ENCODE peak calls at places on chromosomes 6 and 20, in eight cellular contexts. V is fibroblast of lung; T is NCI-H2029; U is T-helper 9 cell; C is SIG-M5; D is CD8-positive, alpha-beta T cell; H is cerebellum; Q is CMK. R is an unnamed sample.

GRCh38 chr6:128271527-128271926 is 248.9 kb downstream of the PTPRK start:
- DNase-seq in H (no peak), U (no peak), V (peak), C (no peak), Q (no peak), T (no peak), D (no peak), R (no peak)

GRCh38 chr6:161242779-161243693 is 30.8 kb downstream of the AGPAT4 start:
- DNase-seq in U (no peak), V (peak), T (no peak), Q (no peak), C (peak), H (peak), D (peak), R (no peak)

GRCh38 chr20:2873747-2874041 is 413 bp downstream of the PTPRA start:
- DNase-seq in V (no peak), T (no peak), Q (peak), U (peak), H (no peak), C (no peak), D (peak), R (peak)

GRCh38 chr6:95292011-95292410 is 285.3 kb upstream of the MANEA start:
- DNase-seq in U (no peak), C (no peak), Q (no peak), V (no peak), H (no peak), D (no peak), T (no peak), R (no peak)

GRCh38 chr6:88443554-88443953 is 277.4 kb upstream of the CNR1 start:
- DNase-seq in C (no peak), T (no peak), D (no peak), Q (no peak), V (no peak), H (no peak), U (no peak), R (no peak)

GRCh38 chr6:24778878-24779277 is 4.1 kb downstream of the GMNN start:
- DNase-seq in D (no peak), T (no peak), C (no peak), Q (no peak), H (no peak), V (no peak), U (no peak), R (no peak)

GRCh38 chr6:56144538-56145324 is 102.6 kb downstream of the COL21A1 start:
- DNase-seq in V (peak), H (no peak), T (no peak), D (no peak), C (no peak), Q (no peak), U (no peak), R (no peak)

GRCh38 chr6:111737065-111737521 is 131.4 kb upstream of the TRAF3IP2 start:
- DNase-seq in H (no peak), Q (no peak), D (no peak), C (no peak), V (peak), T (peak), U (no peak), R (no peak)

GRCh38 chr20:44646023-44646640 is 5.4 kb downstream of the ADA start:
- DNase-seq in V (peak), D (peak), U (no peak), C (peak), Q (no peak), T (peak), H (no peak), R (no peak)

GRCh38 chr6:134105903-134106302 is 53.5 kb upstream of the SLC2A12 start:
- DNase-seq in T (no peak), D (no peak), H (no peak), Q (no peak), U (no peak), C (no peak), V (no peak), R (no peak)

GRCh38 chr6:3766219-3766618 is 14.7 kb upstream of the PXDC1 start:
- DNase-seq in H (no peak), T (no peak), U (no peak), D (no peak), C (no peak), V (peak), Q (no peak), R (no peak)

GRCh38 chr20:59004493-59004762 is 2.6 kb downstream of the CTSZ start:
- DNase-seq in V (no peak), D (no peak), Q (no peak), T (no peak), H (peak), U (peak), C (no peak), R (no peak)

GRCh38 chr6:146546440-146546839 is 2.8 kb downstream of the RAB32 start:
- DNase-seq in H (no peak), C (no peak), U (no peak), V (peak), Q (no peak), T (no peak), D (no peak), R (no peak)

GRCh38 chr20:16368645-16369292 is 204.5 kb downstream of the KIF16B start:
- DNase-seq in V (peak), H (no peak), C (no peak), T (no peak), D (no peak), Q (no peak), U (no peak), R (no peak)

GRCh38 chr6:25180630-25181375 is 98.4 kb upstream of the CARMIL1 start:
- DNase-seq in Q (no peak), D (no peak), C (no peak), T (no peak), H (no peak), U (no peak), V (no peak), R (no peak)

GRCh38 chr6:3311798-3312197 is 53.1 kb downstream of the PSMG4 start:
- DNase-seq in Q (no peak), C (no peak), H (no peak), V (no peak), T (no peak), U (no peak), D (no peak), R (no peak)

GRCh38 chr20:61925555-61926252 is 140.0 kb downstream of the TAF4 start:
- DNase-seq in U (no peak), V (peak), Q (no peak), H (no peak), D (no peak), T (peak), C (no peak), R (no peak)

R was measured in HuH-7.5.